ENCODE peak calls at places on chromosome 17, in four cellular contexts. Q is HL-60, U is K562, O is GM12878. E is an unnamed sample.

GRCh38 chr17:82202981-82203380 is 9.7 kb downstream of the CCDC57 start:
- DNase-seq in Q (no peak), U (no peak), O (no peak), E (no peak)

GRCh38 chr17:2192367-2193028 is 111.1 kb downstream of the SMG6 start:
- DNase-seq in Q (peak; percentile 13), U (no peak), O (peak; percentile 72), E (no peak)

GRCh38 chr17:80859004-80859941 is 132.4 kb upstream of the CHMP6 start:
- DNase-seq in Q (no peak), U (no peak), O (no peak), E (no peak)

GRCh38 chr17:79024901-79025737 is 1.1 kb downstream of the C1QTNF1 start:
- DNase-seq in Q (no peak), U (no peak), O (no peak), E (no peak)

GRCh38 chr17:4545217-4545951 is 9.8 kb downstream of the MYBBP1A start:
- DNase-seq in Q (no peak), U (no peak), O (no peak), E (no peak)

GRCh38 chr17:83202002-83203000 is 122.9 kb downstream of the METRNL start:
- DNase-seq in Q (no peak), U (no peak), O (no peak), E (no peak)

GRCh38 chr17:31299624-31300023 is 2.6 kb upstream of the OMG start:
- DNase-seq in Q (no peak), U (no peak), O (no peak), E (no peak)

GRCh38 chr17:71334041-71334781 is 786.6 kb upstream of the SOX9 start:
- DNase-seq in Q (no peak), U (no peak), O (no peak), E (no peak)

GRCh38 chr17:73404246-73404645 is 92.4 kb upstream of the CDC42EP4 start:
- DNase-seq in Q (no peak), U (no peak), O (no peak), E (no peak)

GRCh38 chr17:4082136-4082924 is 60.5 kb downstream of the ZZEF1 start:
- DNase-seq in Q (no peak), U (no peak), O (no peak), E (no peak)

GRCh38 chr17:58277107-58277506 is 3.6 kb downstream of the MPO start:
- DNase-seq in Q (peak; percentile 43), U (peak; percentile 63), O (no peak), E (no peak)

GRCh38 chr17:48510761-48511604 is 19.8 kb downstream of the HOXB1 start:
- DNase-seq in Q (no peak), U (no peak), O (peak; percentile 73), E (no peak)

GRCh38 chr17:58121925-58122324 is 26.3 kb upstream of the OR4D1 start:
- DNase-seq in Q (peak; percentile 40), U (peak; percentile 22), O (no peak), E (peak; percentile 12)

GRCh38 chr17:5661486-5662125 is 77.3 kb upstream of the NLRP1 start:
- DNase-seq in Q (no peak), U (no peak), O (no peak), E (no peak)

GRCh38 chr17:5667871-5668270 is 83.6 kb upstream of the NLRP1 start:
- DNase-seq in Q (no peak), U (no peak), O (no peak), E (no peak)

GRCh38 chr17:5662409-5663150 is 78.3 kb upstream of the NLRP1 start:
- DNase-seq in Q (no peak), U (no peak), O (no peak), E (no peak)

GRCh38 chr17:5668557-5669138 is 84.3 kb upstream of the NLRP1 start:
- DNase-seq in Q (no peak), U (no peak), O (no peak), E (no peak)

DNA sequence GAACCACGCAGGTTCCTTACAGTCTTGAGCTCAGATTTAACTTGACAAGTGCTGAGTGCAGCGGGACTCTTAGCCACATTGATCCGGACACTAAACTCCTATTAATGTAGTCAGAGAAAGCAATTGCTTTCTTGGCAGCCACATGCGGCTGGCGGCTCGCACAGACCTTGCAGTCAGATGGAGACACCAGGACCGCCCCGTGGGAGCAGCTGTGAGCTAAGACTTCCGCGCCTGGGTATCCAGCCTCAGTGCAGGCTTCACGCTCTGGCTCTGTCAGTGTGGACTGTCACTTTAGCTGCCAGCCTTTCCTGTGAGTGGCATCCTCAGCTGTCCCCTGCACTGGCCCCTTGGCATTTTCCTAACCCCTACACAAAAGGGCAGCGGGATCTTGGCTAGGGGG is 80.9 kb upstream of the NLRP1 start:
- DNase-seq in Q (no peak), U (no peak), O (no peak), E (no peak)
- TF ChIP-seq SPI1 in Q (no peak), U (no peak), O (no peak), E (no peak)

DNA sequence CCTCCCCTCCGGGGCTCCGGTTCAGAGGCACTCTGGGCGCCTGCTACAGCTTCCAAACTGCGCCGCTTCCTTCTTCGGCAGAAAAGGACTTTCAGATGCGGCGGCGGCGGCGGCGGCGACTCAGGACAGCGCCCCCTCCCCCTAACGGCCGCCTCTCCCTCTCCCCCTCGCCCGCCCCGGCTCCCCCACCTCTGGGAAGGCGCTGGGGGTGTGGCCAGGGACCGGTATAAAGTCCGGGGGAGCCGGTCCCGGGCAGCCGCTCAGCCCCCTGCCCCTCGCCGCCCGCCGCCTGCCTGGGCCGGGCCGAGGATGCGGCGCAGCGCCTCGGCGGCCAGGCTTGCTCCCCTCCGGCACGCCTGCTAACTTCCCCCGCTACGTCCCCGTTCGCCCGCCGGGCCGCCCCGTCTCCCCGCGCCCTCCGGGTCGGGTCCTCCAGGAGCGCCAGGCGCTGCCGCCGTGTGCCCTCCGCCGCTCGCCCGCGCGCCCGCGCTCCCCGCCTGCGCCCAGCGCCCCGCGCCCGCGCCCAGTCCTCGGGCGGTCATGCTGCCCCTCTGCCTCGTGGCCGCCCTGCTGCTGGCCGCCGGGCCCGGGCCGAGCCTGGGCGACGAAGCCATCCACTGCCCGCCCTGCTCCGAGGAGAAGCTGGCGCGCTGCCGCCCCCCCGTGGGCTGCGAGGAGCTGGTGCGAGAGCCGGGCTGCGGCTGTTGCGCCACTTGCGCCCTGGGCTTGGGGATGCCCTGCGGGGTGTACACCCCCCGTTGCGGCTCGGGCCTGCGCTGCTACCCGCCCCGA is at the start of gene IGFBP4:
- DNase-seq in Q (peak; percentile 69), U (peak; percentile 91), O (no peak), E (peak; percentile 67)
- TF ChIP-seq POLR2AphosphoS5 in Q (no peak), U (peak; percentile 37), O (no peak), E (no peak)

DNA sequence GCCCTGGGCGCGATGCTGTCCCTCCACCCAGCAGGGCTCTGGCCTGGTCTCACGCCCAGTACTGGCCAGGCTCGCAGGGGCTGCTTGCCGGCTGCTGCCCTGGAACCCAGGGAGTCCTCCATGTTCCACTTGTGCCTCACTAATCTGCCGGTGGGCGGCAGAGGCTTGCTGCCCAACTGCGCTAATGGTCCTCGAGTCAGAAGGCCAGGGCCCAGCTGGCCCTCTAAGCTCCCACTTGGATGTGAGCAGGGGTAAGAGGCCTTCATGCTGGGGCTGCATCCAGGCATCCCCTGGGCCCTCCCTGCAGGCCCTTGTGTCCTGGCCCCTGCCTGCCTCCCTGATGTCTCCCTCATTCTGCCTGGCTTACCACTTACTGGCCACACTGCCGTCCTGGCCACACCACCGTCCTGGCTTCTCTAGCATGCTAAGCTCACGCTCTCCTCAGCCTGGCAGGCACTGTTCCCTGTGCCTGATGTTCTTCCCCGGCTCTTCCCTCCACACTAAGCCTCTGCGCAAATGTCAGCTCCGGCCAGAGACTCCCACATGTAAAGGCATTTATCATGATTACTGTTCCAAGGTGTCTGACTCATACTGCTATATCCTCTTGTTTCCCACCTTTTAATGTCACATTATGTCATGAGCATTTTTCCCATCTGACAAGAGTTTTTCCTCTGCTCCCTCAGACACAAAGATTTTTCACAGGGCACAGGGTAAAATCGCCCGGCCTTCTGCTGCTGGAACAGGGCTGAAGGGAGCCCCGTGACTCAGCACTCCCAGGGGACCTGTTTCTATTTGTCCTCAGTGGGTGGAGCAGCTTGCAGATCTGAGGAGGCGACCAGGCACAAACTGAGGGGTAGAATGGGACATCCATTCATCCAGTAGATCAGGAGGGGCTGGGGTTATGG is 15.9 kb downstream of the B9D1 start:
- DNase-seq in Q (no peak), U (peak; percentile 70), O (no peak), E (no peak)
- TF ChIP-seq SPI1 in Q (no peak), U (no peak), O (no peak), E (no peak)

DNA sequence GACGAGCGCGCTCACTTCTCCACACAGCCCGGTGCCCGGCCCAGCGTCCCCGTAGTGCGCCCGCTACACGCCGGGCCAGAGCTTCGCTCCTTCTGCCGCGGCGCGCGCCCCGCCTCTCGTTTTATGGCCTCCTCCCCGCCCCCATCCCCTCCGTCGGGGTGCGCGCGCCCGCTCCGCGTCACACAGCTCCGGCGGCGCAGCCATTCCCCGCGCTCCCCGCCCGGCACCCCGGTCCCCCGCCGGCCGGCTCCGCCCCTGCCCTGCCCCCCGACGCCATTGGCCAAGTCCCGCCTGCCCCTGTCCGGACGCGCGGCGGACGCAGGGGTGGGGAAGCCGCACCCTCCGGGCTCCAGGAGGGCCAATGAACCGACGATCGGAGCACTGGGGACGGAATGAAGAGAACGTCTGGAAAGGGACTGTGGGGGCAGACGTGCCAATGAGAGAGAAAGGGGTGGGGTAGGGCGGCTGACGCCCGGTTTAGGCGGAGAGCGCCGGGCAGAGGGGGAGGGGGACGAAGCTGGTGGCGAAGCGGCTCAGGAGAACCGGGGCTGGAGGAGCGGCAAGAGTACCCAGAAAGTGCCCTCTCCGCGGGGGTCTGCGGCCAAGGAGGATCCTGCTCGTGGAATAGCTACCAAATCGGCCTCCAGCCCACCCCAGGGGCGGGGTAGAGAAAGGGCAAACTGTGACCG is at the start of gene TOB1:
- DNase-seq in Q (peak; percentile 98), U (peak; percentile 92), O (peak; percentile 84), E (peak; percentile 85)
- TF ChIP-seq POLR2AphosphoS5 in Q (peak; percentile 98), U (peak; percentile 96), O (peak; percentile 99), E (peak; percentile 99)

GRCh38 chr17:39704821-39705551 is 5.1 kb downstream of the ERBB2 start:
- DNase-seq in Q (no peak), U (no peak), O (no peak), E (no peak)
- TF ChIP-seq SPI1 in Q (no peak), U (no peak), O (no peak), E (no peak)

GRCh38 chr17:17790673-17791464 is 45.9 kb downstream of the SREBF1 start:
- DNase-seq in Q (no peak), U (no peak), O (no peak), E (no peak)
- TF ChIP-seq POLR2AphosphoS5 in Q (no peak), U (no peak), O (no peak), E (no peak)

DNA sequence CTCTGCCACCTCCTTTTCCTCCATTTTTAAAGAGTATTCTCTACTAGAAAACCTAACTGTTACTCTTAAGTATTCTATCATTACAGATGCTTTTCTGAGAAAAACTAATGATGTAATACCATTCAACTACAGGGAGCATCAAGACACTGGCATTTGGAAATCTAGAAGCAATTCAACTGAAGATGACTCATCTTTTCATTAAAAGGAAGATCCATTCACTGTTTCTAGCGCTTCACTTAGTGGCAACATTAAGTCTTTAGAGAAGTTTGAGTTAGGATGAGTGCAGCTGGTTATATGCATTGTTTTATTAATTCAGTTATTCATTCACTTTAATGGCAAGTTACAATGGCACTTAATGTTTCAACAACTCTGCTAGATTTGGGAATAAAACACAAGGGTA is 61.6 kb downstream of the KCNJ2 start:
- DNase-seq in Q (no peak), U (no peak), O (no peak), E (no peak)
- TF ChIP-seq SPI1 in Q (no peak), U (no peak), O (no peak), E (no peak)